ENCODE peak calls at places on chromosomes 7 and 10, in five cellular contexts. One of them, this sample, is unnamed.

GRCh38 chr7:67753891-67754290 is 757.3 kb downstream of the TYW1 start:
- DNase-seq in sigmoid colon: no peak
- DNase-seq in OCI-LY7: no peak
- DNase-seq in breast epithelium: no peak
- DNase-seq in left lung: peak; percentile 33
- DNase-seq in this sample: no peak

GRCh38 chr10:100978121-100978895 is 9.0 kb downstream of the MRPL43 start:
- DNase-seq in sigmoid colon: peak; percentile 46
- DNase-seq in OCI-LY7: no peak
- DNase-seq in breast epithelium: no peak
- DNase-seq in left lung: no peak
- DNase-seq in this sample: no peak

GRCh38 chr7:84913731-84914130 is 273.1 kb downstream of the SEMA3D start:
- DNase-seq in sigmoid colon: no peak
- DNase-seq in OCI-LY7: no peak
- DNase-seq in breast epithelium: no peak
- DNase-seq in left lung: no peak
- DNase-seq in this sample: no peak

GRCh38 chr10:121683803-121684202 is 85.6 kb upstream of the FGFR2 start:
- DNase-seq in sigmoid colon: no peak
- DNase-seq in OCI-LY7: no peak
- DNase-seq in breast epithelium: no peak
- DNase-seq in left lung: no peak
- DNase-seq in this sample: no peak

GRCh38 chr7:22728416-22729029 is 1.5 kb downstream of the IL6 start:
- DNase-seq in sigmoid colon: no peak
- DNase-seq in OCI-LY7: peak; percentile 61
- DNase-seq in breast epithelium: no peak
- DNase-seq in left lung: no peak
- DNase-seq in this sample: no peak

GRCh38 chr7:122137291-122138077 is 6.6 kb downstream of the AASS start:
- DNase-seq in sigmoid colon: no peak
- DNase-seq in OCI-LY7: no peak
- DNase-seq in breast epithelium: no peak
- DNase-seq in left lung: no peak
- DNase-seq in this sample: no peak

GRCh38 chr7:5500777-5501350 is 77.2 kb upstream of the TNRC18 start:
- DNase-seq in sigmoid colon: no peak
- DNase-seq in OCI-LY7: no peak
- DNase-seq in breast epithelium: no peak
- DNase-seq in left lung: no peak
- DNase-seq in this sample: no peak

GRCh38 chr7:142805350-142806020 is 34.7 kb downstream of the PRSS2 start:
- DNase-seq in sigmoid colon: no peak
- DNase-seq in OCI-LY7: no peak
- DNase-seq in breast epithelium: no peak
- DNase-seq in left lung: no peak
- DNase-seq in this sample: peak; percentile 14

GRCh38 chr10:74432841-74433594 is 282.0 kb downstream of the ADK start:
- DNase-seq in sigmoid colon: no peak
- DNase-seq in OCI-LY7: no peak
- DNase-seq in breast epithelium: no peak
- DNase-seq in left lung: no peak
- DNase-seq in this sample: no peak

GRCh38 chr10:43257210-43258031 is 9.4 kb downstream of the RASGEF1A start:
- DNase-seq in sigmoid colon: no peak
- DNase-seq in OCI-LY7: no peak
- DNase-seq in breast epithelium: no peak
- DNase-seq in left lung: no peak
- DNase-seq in this sample: no peak

GRCh38 chr10:110617455-110618162 is 26.5 kb upstream of the RBM20 start:
- DNase-seq in sigmoid colon: peak; percentile 53
- DNase-seq in OCI-LY7: peak; percentile 31
- DNase-seq in breast epithelium: no peak
- DNase-seq in left lung: no peak
- DNase-seq in this sample: no peak

GRCh38 chr10:59894114-59894513 is 12.2 kb downstream of the CCDC6 start:
- DNase-seq in sigmoid colon: peak; percentile 81
- DNase-seq in OCI-LY7: no peak
- DNase-seq in breast epithelium: peak; percentile 64
- DNase-seq in left lung: peak; percentile 79
- DNase-seq in this sample: no peak

GRCh38 chr10:32379314-32379949 is 32.5 kb upstream of the EPC1 start:
- DNase-seq in sigmoid colon: no peak
- DNase-seq in OCI-LY7: peak; percentile 73
- DNase-seq in breast epithelium: no peak
- DNase-seq in left lung: no peak
- DNase-seq in this sample: peak; percentile 25

GRCh38 chr10:62732841-62733653 is 71.5 kb upstream of the ADO start:
- DNase-seq in sigmoid colon: no peak
- DNase-seq in OCI-LY7: peak; percentile 21
- DNase-seq in breast epithelium: no peak
- DNase-seq in left lung: no peak
- DNase-seq in this sample: peak; percentile 33

GRCh38 chr10:106499448-106499847 is 665.1 kb downstream of the SORCS1 start:
- DNase-seq in sigmoid colon: no peak
- DNase-seq in OCI-LY7: no peak
- DNase-seq in breast epithelium: no peak
- DNase-seq in left lung: no peak
- DNase-seq in this sample: no peak
- H3K4me1 ChIP-seq in sigmoid colon: no peaks in the 10 kb centered on the region
- H3K4me1 ChIP-seq in OCI-LY7: no peaks in the 10 kb centered on the region
- H3K4me1 ChIP-seq in breast epithelium: no peaks in the 10 kb centered on the region
- H3K4me1 ChIP-seq in left lung: no peaks in the 10 kb centered on the region
- H3K4me1 ChIP-seq in this sample: no peaks in the 10 kb centered on the region

GRCh38 chr7:155244675-155245074 is 53.0 kb upstream of the INSIG1 start:
- DNase-seq in sigmoid colon: no peak
- DNase-seq in OCI-LY7: no peak
- DNase-seq in breast epithelium: no peak
- DNase-seq in left lung: no peak
- DNase-seq in this sample: no peak
- H3K9me3 ChIP-seq in sigmoid colon: no peaks in the 10 kb centered on the region
- H3K9me3 ChIP-seq in OCI-LY7: no peaks in the 10 kb centered on the region
- H3K9me3 ChIP-seq in breast epithelium: no peaks in the 10 kb centered on the region
- H3K9me3 ChIP-seq in left lung: no peaks in the 10 kb centered on the region
- H3K9me3 ChIP-seq in this sample: no peaks in the 10 kb centered on the region

DNA sequence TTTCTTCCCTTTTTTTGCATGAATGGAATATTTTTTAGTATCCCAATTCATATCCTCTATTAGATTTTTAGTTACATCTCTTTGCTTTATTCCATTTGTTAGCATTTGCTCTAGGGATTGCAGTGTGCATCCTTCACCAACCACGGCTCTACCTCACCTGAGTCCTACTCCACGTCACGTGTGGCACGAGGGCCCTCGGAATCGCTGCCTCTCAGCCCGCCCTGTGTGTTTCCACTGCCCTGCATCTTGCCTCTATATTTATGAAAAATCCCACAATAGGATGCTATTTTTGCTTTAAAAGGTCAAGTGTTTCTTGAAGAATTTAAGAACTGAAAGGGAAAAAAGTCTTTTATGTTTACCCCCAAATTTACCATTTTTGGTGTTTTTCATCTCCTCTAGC is 41.0 kb downstream of the CFAP46 start:
- DNase-seq in sigmoid colon: peak; percentile 25
- DNase-seq in OCI-LY7: no peak
- DNase-seq in breast epithelium: no peak
- DNase-seq in left lung: no peak
- DNase-seq in this sample: no peak
- TF ChIP-seq CTCF in sigmoid colon: no peak
- TF ChIP-seq CTCF in OCI-LY7: no peak
- TF ChIP-seq CTCF in breast epithelium: no peak
- TF ChIP-seq CTCF in left lung: no peak
- TF ChIP-seq CTCF in this sample: no peak

DNA sequence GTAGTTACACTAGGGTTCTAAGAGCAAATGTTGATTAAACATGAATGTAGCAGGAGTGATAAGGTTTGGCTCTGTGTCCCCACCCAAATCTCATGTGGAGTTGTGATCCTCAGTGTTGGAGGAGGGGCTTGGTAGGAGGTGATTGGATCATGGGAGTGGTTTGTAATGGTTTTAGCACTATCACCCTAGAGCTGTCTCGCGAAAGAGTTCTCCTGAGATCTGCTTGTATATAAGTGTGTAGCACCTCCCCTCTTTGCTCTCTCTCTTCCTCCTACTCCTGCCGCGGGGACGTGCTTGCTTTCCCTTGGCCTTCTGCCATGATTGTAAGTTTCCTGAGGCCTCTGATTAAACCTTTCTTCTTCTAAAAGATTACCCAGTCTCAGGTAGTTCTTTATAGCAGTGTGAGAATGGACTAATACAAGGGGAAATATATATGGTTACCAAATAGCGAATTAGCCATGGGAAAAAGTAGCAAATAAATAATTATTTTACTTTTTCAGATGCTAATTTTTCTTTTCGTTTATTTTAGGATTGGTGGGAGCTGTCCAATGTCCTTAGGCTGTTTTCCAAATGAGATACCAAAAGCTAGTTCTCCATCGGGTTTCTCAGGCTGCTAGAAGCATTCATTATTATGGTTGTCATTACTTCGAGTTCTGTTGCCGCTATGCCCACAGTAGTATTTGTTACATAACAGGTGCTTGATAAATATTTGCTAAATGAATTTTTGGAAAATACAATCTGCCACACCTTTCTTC is 58.7 kb downstream of the PTEN start:
- DNase-seq in sigmoid colon: no peak
- DNase-seq in OCI-LY7: no peak
- DNase-seq in breast epithelium: no peak
- DNase-seq in left lung: no peak
- DNase-seq in this sample: no peak
- H3K4me1 ChIP-seq in sigmoid colon: peaks cover 25% of the 10 kb centered on the region
- H3K4me1 ChIP-seq in OCI-LY7: peaks cover 48% of the 10 kb centered on the region
- H3K4me1 ChIP-seq in breast epithelium: no peaks in the 10 kb centered on the region
- H3K4me1 ChIP-seq in left lung: peaks cover 21% of the 10 kb centered on the region
- H3K4me1 ChIP-seq in this sample: peaks cover 46% of the 10 kb centered on the region

GRCh38 chr10:129784891-129785290 is 179.2 kb downstream of the EBF3 start:
- DNase-seq in sigmoid colon: peak; percentile 48
- DNase-seq in OCI-LY7: no peak
- DNase-seq in breast epithelium: no peak
- DNase-seq in left lung: no peak
- DNase-seq in this sample: no peak

GRCh38 chr10:129786216-129786615 is 177.9 kb downstream of the EBF3 start:
- DNase-seq in sigmoid colon: no peak
- DNase-seq in OCI-LY7: no peak
- DNase-seq in breast epithelium: no peak
- DNase-seq in left lung: no peak
- DNase-seq in this sample: no peak

GRCh38 chr10:129785536-129785981 is 178.5 kb downstream of the EBF3 start:
- DNase-seq in sigmoid colon: no peak
- DNase-seq in OCI-LY7: no peak
- DNase-seq in breast epithelium: no peak
- DNase-seq in left lung: no peak
- DNase-seq in this sample: no peak

GRCh38 chr10:129780901-129781795 is 182.9 kb downstream of the EBF3 start:
- DNase-seq in sigmoid colon: peak; percentile 34
- DNase-seq in OCI-LY7: no peak
- DNase-seq in breast epithelium: no peak
- DNase-seq in left lung: no peak
- DNase-seq in this sample: no peak

GRCh38 chr10:129784286-129784685 is 179.8 kb downstream of the EBF3 start:
- DNase-seq in sigmoid colon: no peak
- DNase-seq in OCI-LY7: no peak
- DNase-seq in breast epithelium: no peak
- DNase-seq in left lung: no peak
- DNase-seq in this sample: no peak
- H3K9me3 ChIP-seq in sigmoid colon: no peaks in the 10 kb centered on the region
- H3K9me3 ChIP-seq in OCI-LY7: no peaks in the 10 kb centered on the region
- H3K9me3 ChIP-seq in breast epithelium: no peaks in the 10 kb centered on the region
- H3K9me3 ChIP-seq in left lung: no peaks in the 10 kb centered on the region
- H3K9me3 ChIP-seq in this sample: no peaks in the 10 kb centered on the region

DNA sequence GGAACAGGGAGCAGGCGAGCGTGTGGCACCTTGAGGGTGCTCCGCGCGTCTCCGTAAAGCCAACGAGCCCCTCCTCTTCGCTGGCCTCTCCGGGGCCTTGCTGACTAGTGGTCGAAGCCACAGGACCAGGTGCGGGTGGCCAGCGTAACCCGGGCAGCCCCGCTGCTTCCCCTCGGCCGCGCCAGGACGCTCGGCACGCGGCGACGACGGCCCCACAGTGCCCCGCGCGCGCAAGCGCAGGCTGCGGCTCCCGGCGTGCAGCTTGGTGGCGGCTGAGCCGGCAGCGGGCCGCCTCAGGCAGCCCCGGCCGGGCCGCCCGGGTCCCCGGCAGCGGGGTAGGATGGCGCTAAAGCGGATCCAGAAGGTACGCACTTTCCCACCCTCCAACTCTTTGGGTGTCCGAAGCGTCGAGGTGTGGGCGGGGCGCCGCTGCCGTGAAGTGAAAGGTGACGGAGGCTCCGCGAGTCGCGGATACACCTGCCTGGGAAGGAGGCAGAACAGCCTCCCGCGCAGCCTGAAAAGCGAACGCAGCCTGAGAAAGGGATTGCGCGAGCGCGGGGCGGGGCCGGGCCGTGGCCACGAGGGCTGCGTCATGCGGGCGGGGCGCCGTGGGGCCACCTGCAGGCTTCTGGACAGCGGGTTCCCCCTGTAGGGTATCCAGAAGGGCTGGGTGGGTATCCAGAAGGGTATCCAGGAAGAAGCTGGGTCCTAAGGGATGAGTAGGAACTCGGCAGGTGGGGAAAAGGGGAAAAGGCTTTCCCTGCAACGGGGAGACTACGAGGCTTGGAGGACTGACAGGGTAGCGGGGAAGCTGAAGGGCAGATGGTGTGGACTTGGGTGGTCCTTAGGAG is at the start of gene UBE2D4:
- DNase-seq in sigmoid colon: peak; percentile 93
- DNase-seq in OCI-LY7: peak; percentile 72
- DNase-seq in breast epithelium: peak; percentile 84
- DNase-seq in left lung: peak; percentile 91
- DNase-seq in this sample: peak; percentile 91
- TF ChIP-seq CTCF in sigmoid colon: no peak
- TF ChIP-seq CTCF in OCI-LY7: no peak
- TF ChIP-seq CTCF in breast epithelium: no peak
- TF ChIP-seq CTCF in left lung: no peak
- TF ChIP-seq CTCF in this sample: no peak

This sample was measured in CD8-positive, alpha-beta T cell.